ENCODE peak calls at places on chromosomes 11 and 22, in seven cellular contexts. P is non-pigmented ciliary epithelial cell, D is sigmoid colon, Z is caudate nucleus, Q is fibroblast of pulmonary artery, I is pancreas, G is neural crest cell. B is an unnamed sample.

GRCh38 chr11:2945757-2946287 is 16.6 kb upstream of the PHLDA2 start:
- DNase-seq in P (no peak), D (no peak), Z (no peak), Q (no peak), I (no peak), G (no peak), B (no peak)

GRCh38 chr11:62757846-62758788 is 3.3 kb upstream of the POLR2G start:
- DNase-seq in P (no peak), D (no peak), Z (no peak), Q (no peak), I (no peak), G (no peak), B (no peak)

GRCh38 chr22:30015846-30016245 is 64.4 kb upstream of the HORMAD2 start:
- DNase-seq in P (peak), D (no peak), Z (no peak), Q (peak), I (no peak), G (no peak), B (no peak)

GRCh38 chr22:33787645-33788456 is 132.4 kb downstream of the LARGE1 start:
- DNase-seq in P (no peak), D (no peak), Z (no peak), Q (no peak), I (no peak), G (no peak), B (no peak)

GRCh38 chr22:23684561-23685031 is 6.2 kb upstream of the RGL4 start:
- DNase-seq in P (no peak), D (no peak), Z (no peak), Q (peak), I (no peak), G (no peak), B (no peak)

GRCh38 chr11:124402326-124402922 is 3.6 kb upstream of the OR8B3 start:
- DNase-seq in P (peak), D (no peak), Z (peak), Q (peak), I (no peak), G (peak), B (peak)

GRCh38 chr11:75100314-75100713 is 3.6 kb upstream of the OR2AT4 start:
- DNase-seq in P (no peak), D (no peak), Z (no peak), Q (peak), I (no peak), G (no peak), B (peak)

GRCh38 chr11:75270896-75271415 is 30.4 kb downstream of the TPBGL start:
- DNase-seq in P (no peak), D (peak), Z (no peak), Q (peak), I (no peak), G (no peak), B (no peak)

GRCh38 chr22:28395920-28396447 is 283.7 kb downstream of the TTC28 start:
- DNase-seq in P (no peak), D (no peak), Z (no peak), Q (peak), I (no peak), G (no peak), B (no peak)

GRCh38 chr11:125498521-125498920 is 2.5 kb upstream of the FEZ1 start:
- DNase-seq in P (no peak), D (no peak), Z (no peak), Q (no peak), I (no peak), G (no peak), B (no peak)

GRCh38 chr11:109145287-109145686 is 276.7 kb upstream of the C11orf87 start:
- DNase-seq in P (no peak), D (no peak), Z (no peak), Q (no peak), I (no peak), G (no peak), B (no peak)

GRCh38 chr11:67437082-67437821 is at the start of gene PTPRCAP:
- DNase-seq in P (no peak), D (no peak), Z (no peak), Q (no peak), I (peak), G (no peak), B (no peak)

GRCh38 chr11:58186938-58187337 is 1.9 kb upstream of the OR9Q2 start:
- DNase-seq in P (no peak), D (no peak), Z (no peak), Q (no peak), I (no peak), G (no peak), B (no peak)

GRCh38 chr11:2927851-2928604 is 1.2 kb downstream of the PHLDA2 start:
- DNase-seq in P (no peak), D (no peak), Z (no peak), Q (peak), I (peak), G (no peak), B (no peak)

GRCh38 chr11:64558869-64559268 is 32.2 kb upstream of the SLC22A12 start:
- DNase-seq in P (no peak), D (peak), Z (no peak), Q (no peak), I (peak), G (no peak), B (no peak)

GRCh38 chr22:27331526-27332281 is 469.9 kb downstream of the MN1 start:
- DNase-seq in P (no peak), D (peak), Z (peak), Q (peak), I (peak), G (peak), B (peak)

GRCh38 chr22:46021577-46021976 is 44.6 kb upstream of the WNT7B start:
- DNase-seq in P (no peak), D (peak), Z (no peak), Q (no peak), I (peak), G (no peak), B (no peak)

GRCh38 chr22:19871845-19872778 is 17.4 kb upstream of the GNB1L start:
- DNase-seq in P (no peak), D (peak), Z (no peak), Q (no peak), I (peak), G (no peak), B (no peak)

GRCh38 chr22:33111491-33111890 is 53.3 kb upstream of the SYN3 start:
- DNase-seq in P (no peak), D (no peak), Z (no peak), Q (no peak), I (no peak), G (no peak), B (no peak)

GRCh38 chr11:17408641-17409040 is 20.2 kb upstream of the KCNJ11 start:
- DNase-seq in P (no peak), D (no peak), Z (no peak), Q (no peak), I (no peak), G (no peak), B (no peak)

B was measured in NCI-H460.